ENCODE peak calls at places on chromosome 4, in ten cellular contexts. One of them, this sample, is unnamed. For H3K4me1, the result is how much of the 10 kb centered on the place peaks cover.

GRCh38 chr4:76090241-76090691 is 15.8 kb downstream of the ART3 start:
- DNase-seq in tibial artery: no peak
- DNase-seq in mesendoderm: peak
- DNase-seq in heart left ventricle: no peak
- DNase-seq in right lobe of liver: no peak
- DNase-seq in tibial nerve: peak
- DNase-seq in hepatocyte: peak
- DNase-seq in SJCRH30: no peak
- DNase-seq in GM23338: no peak
- DNase-seq in CD4-positive, alpha-beta memory T cell: peak
- DNase-seq in this sample: peak

GRCh38 chr4:25291158-25291733 is 21.3 kb upstream of the ZCCHC4 start:
- DNase-seq in tibial artery: no peak
- DNase-seq in mesendoderm: no peak
- DNase-seq in heart left ventricle: no peak
- DNase-seq in right lobe of liver: no peak
- DNase-seq in tibial nerve: no peak
- DNase-seq in hepatocyte: no peak
- DNase-seq in SJCRH30: no peak
- DNase-seq in GM23338: no peak
- DNase-seq in CD4-positive, alpha-beta memory T cell: no peak
- DNase-seq in this sample: no peak

GRCh38 chr4:185039508-185040273 is 21.4 kb downstream of the HELT start:
- DNase-seq in tibial artery: no peak
- DNase-seq in mesendoderm: peak
- DNase-seq in heart left ventricle: peak
- DNase-seq in right lobe of liver: peak
- DNase-seq in tibial nerve: peak
- DNase-seq in hepatocyte: peak
- DNase-seq in SJCRH30: peak
- DNase-seq in GM23338: peak
- DNase-seq in CD4-positive, alpha-beta memory T cell: peak
- DNase-seq in this sample: peak

GRCh38 chr4:149161247-149161646 is 654.4 kb downstream of the IQCM start:
- DNase-seq in tibial artery: no peak
- DNase-seq in mesendoderm: no peak
- DNase-seq in heart left ventricle: peak
- DNase-seq in right lobe of liver: no peak
- DNase-seq in tibial nerve: no peak
- DNase-seq in hepatocyte: no peak
- DNase-seq in SJCRH30: no peak
- DNase-seq in GM23338: no peak
- DNase-seq in CD4-positive, alpha-beta memory T cell: no peak
- DNase-seq in this sample: no peak

GRCh38 chr4:945274-946102 is 13.2 kb downstream of the TMEM175 start:
- DNase-seq in tibial artery: peak
- DNase-seq in mesendoderm: peak
- DNase-seq in heart left ventricle: no peak
- DNase-seq in right lobe of liver: no peak
- DNase-seq in tibial nerve: no peak
- DNase-seq in hepatocyte: no peak
- DNase-seq in SJCRH30: no peak
- DNase-seq in GM23338: no peak
- DNase-seq in CD4-positive, alpha-beta memory T cell: no peak
- DNase-seq in this sample: no peak

GRCh38 chr4:96642486-96642885 is 802.6 kb downstream of the PDHA2 start:
- DNase-seq in tibial artery: no peak
- DNase-seq in mesendoderm: peak
- DNase-seq in heart left ventricle: no peak
- DNase-seq in right lobe of liver: no peak
- DNase-seq in tibial nerve: no peak
- DNase-seq in hepatocyte: no peak
- DNase-seq in SJCRH30: no peak
- DNase-seq in GM23338: peak
- DNase-seq in CD4-positive, alpha-beta memory T cell: no peak
- DNase-seq in this sample: no peak

GRCh38 chr4:121199742-121200561 is 35.8 kb upstream of the TNIP3 start:
- DNase-seq in tibial artery: no peak
- DNase-seq in mesendoderm: peak
- DNase-seq in heart left ventricle: no peak
- DNase-seq in right lobe of liver: no peak
- DNase-seq in tibial nerve: no peak
- DNase-seq in hepatocyte: no peak
- DNase-seq in SJCRH30: no peak
- DNase-seq in GM23338: no peak
- DNase-seq in CD4-positive, alpha-beta memory T cell: no peak
- DNase-seq in this sample: no peak

GRCh38 chr4:128940966-128941365 is 131.5 kb downstream of the JADE1 start:
- DNase-seq in tibial artery: no peak
- DNase-seq in mesendoderm: peak
- DNase-seq in heart left ventricle: no peak
- DNase-seq in right lobe of liver: no peak
- DNase-seq in tibial nerve: no peak
- DNase-seq in hepatocyte: no peak
- DNase-seq in SJCRH30: no peak
- DNase-seq in GM23338: no peak
- DNase-seq in CD4-positive, alpha-beta memory T cell: no peak
- DNase-seq in this sample: no peak

GRCh38 chr4:168071304-168071703 is 21.0 kb upstream of the ANXA10 start:
- DNase-seq in tibial artery: no peak
- DNase-seq in mesendoderm: no peak
- DNase-seq in heart left ventricle: no peak
- DNase-seq in right lobe of liver: no peak
- DNase-seq in tibial nerve: no peak
- DNase-seq in hepatocyte: no peak
- DNase-seq in SJCRH30: no peak
- DNase-seq in GM23338: no peak
- DNase-seq in CD4-positive, alpha-beta memory T cell: no peak
- DNase-seq in this sample: no peak

GRCh38 chr4:6905501-6905900 is 4.1 kb upstream of the TBC1D14 start:
- DNase-seq in tibial artery: no peak
- DNase-seq in mesendoderm: no peak
- DNase-seq in heart left ventricle: no peak
- DNase-seq in right lobe of liver: peak
- DNase-seq in tibial nerve: no peak
- DNase-seq in hepatocyte: no peak
- DNase-seq in SJCRH30: no peak
- DNase-seq in GM23338: no peak
- DNase-seq in CD4-positive, alpha-beta memory T cell: no peak
- DNase-seq in this sample: no peak

GRCh38 chr4:6962211-6963041 is 52.8 kb downstream of the TBC1D14 start:
- DNase-seq in tibial artery: no peak
- DNase-seq in mesendoderm: no peak
- DNase-seq in heart left ventricle: no peak
- DNase-seq in right lobe of liver: peak
- DNase-seq in tibial nerve: no peak
- DNase-seq in hepatocyte: no peak
- DNase-seq in SJCRH30: peak
- DNase-seq in GM23338: no peak
- DNase-seq in CD4-positive, alpha-beta memory T cell: no peak
- DNase-seq in this sample: no peak

GRCh38 chr4:123104275-123104674 is 181.9 kb upstream of the NUDT6 start:
- DNase-seq in tibial artery: no peak
- DNase-seq in mesendoderm: no peak
- DNase-seq in heart left ventricle: no peak
- DNase-seq in right lobe of liver: no peak
- DNase-seq in tibial nerve: no peak
- DNase-seq in hepatocyte: no peak
- DNase-seq in SJCRH30: no peak
- DNase-seq in GM23338: no peak
- DNase-seq in CD4-positive, alpha-beta memory T cell: no peak
- DNase-seq in this sample: no peak

DNA sequence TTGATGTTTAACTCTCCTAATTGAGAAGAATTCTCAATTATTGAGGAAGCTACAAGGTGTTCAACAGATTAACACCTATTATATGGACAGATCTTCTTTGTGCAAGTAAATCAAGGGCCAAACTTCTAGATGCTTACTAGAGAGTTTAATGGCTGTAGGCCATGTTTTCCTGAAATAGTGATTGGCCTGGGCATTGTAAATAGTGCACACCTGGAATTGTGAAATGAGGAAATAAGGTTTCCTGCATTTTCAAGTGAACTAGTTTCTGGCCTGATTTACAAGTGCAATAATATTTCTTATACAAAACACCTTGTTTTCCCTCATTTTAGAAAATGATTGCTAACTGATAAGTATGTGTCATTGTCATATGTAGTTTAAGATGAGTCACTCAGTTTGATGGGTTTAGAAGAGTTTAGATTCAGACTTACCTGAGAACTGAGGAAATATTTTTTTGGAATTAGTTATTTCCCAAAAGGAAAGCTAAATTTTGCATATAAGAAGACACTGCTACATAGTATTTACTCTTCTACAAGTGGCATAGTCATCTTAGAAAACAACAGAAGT is 21.2 kb downstream of the AFF1 start:
- DNase-seq in tibial artery: no peak
- DNase-seq in mesendoderm: no peak
- DNase-seq in heart left ventricle: no peak
- DNase-seq in right lobe of liver: no peak
- DNase-seq in tibial nerve: no peak
- DNase-seq in hepatocyte: no peak
- DNase-seq in SJCRH30: no peak
- DNase-seq in GM23338: no peak
- DNase-seq in CD4-positive, alpha-beta memory T cell: no peak
- DNase-seq in this sample: no peak
- H3K4me1 ChIP-seq in tibial artery: under half
- H3K4me1 ChIP-seq in mesendoderm: under half
- H3K4me1 ChIP-seq in heart left ventricle: under half
- H3K4me1 ChIP-seq in right lobe of liver: under half
- H3K4me1 ChIP-seq in tibial nerve: under half
- H3K4me1 ChIP-seq in hepatocyte: under half
- H3K4me1 ChIP-seq in SJCRH30: under half
- H3K4me1 ChIP-seq in GM23338: half or more
- H3K4me1 ChIP-seq in CD4-positive, alpha-beta memory T cell: under half
- H3K4me1 ChIP-seq in this sample: under half

DNA sequence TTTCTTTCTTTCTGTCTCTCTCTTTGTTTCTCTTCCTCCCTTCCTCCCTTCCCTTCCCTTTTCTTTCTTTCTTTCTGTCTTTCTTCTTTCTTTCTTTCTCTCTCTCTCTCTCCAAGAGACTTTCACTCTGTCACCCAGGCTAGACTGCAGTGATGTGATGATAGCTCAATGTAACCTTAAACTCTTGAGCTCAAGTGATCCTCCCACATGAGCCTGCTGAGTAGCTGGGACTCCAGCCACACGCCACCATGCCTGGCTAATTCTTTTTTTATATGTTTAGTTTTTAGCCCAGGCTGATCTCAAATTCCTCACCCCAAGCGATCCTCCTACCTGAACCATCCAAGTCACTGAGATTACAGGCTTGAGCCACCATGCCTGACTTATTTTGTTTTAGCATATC is 64.3 kb upstream of the EMCN start:
- DNase-seq in tibial artery: no peak
- DNase-seq in mesendoderm: no peak
- DNase-seq in heart left ventricle: no peak
- DNase-seq in right lobe of liver: no peak
- DNase-seq in tibial nerve: no peak
- DNase-seq in hepatocyte: no peak
- DNase-seq in SJCRH30: peak
- DNase-seq in GM23338: no peak
- DNase-seq in CD4-positive, alpha-beta memory T cell: no peak
- DNase-seq in this sample: peak
- H3K4me1 ChIP-seq in tibial artery: under half
- H3K4me1 ChIP-seq in mesendoderm: under half
- H3K4me1 ChIP-seq in heart left ventricle: under half
- H3K4me1 ChIP-seq in right lobe of liver: under half
- H3K4me1 ChIP-seq in tibial nerve: under half
- H3K4me1 ChIP-seq in hepatocyte: under half
- H3K4me1 ChIP-seq in SJCRH30: under half
- H3K4me1 ChIP-seq in GM23338: under half
- H3K4me1 ChIP-seq in CD4-positive, alpha-beta memory T cell: under half
- H3K4me1 ChIP-seq in this sample: under half

GRCh38 chr4:84899616-84900015 is 66.9 kb downstream of the WDFY3 start:
- DNase-seq in tibial artery: no peak
- DNase-seq in mesendoderm: no peak
- DNase-seq in heart left ventricle: no peak
- DNase-seq in right lobe of liver: no peak
- DNase-seq in tibial nerve: no peak
- DNase-seq in hepatocyte: no peak
- DNase-seq in SJCRH30: no peak
- DNase-seq in GM23338: no peak
- DNase-seq in CD4-positive, alpha-beta memory T cell: no peak
- DNase-seq in this sample: no peak

GRCh38 chr4:84892950-84893349 is 73.5 kb downstream of the WDFY3 start:
- DNase-seq in tibial artery: no peak
- DNase-seq in mesendoderm: no peak
- DNase-seq in heart left ventricle: no peak
- DNase-seq in right lobe of liver: no peak
- DNase-seq in tibial nerve: no peak
- DNase-seq in hepatocyte: no peak
- DNase-seq in SJCRH30: no peak
- DNase-seq in GM23338: peak
- DNase-seq in CD4-positive, alpha-beta memory T cell: no peak
- DNase-seq in this sample: no peak

GRCh38 chr4:84895283-84895682 is 71.2 kb downstream of the WDFY3 start:
- DNase-seq in tibial artery: no peak
- DNase-seq in mesendoderm: no peak
- DNase-seq in heart left ventricle: no peak
- DNase-seq in right lobe of liver: no peak
- DNase-seq in tibial nerve: no peak
- DNase-seq in hepatocyte: no peak
- DNase-seq in SJCRH30: no peak
- DNase-seq in GM23338: no peak
- DNase-seq in CD4-positive, alpha-beta memory T cell: no peak
- DNase-seq in this sample: no peak

GRCh38 chr4:84897516-84897915 is 69.0 kb downstream of the WDFY3 start:
- DNase-seq in tibial artery: no peak
- DNase-seq in mesendoderm: no peak
- DNase-seq in heart left ventricle: no peak
- DNase-seq in right lobe of liver: no peak
- DNase-seq in tibial nerve: no peak
- DNase-seq in hepatocyte: no peak
- DNase-seq in SJCRH30: no peak
- DNase-seq in GM23338: no peak
- DNase-seq in CD4-positive, alpha-beta memory T cell: no peak
- DNase-seq in this sample: no peak

GRCh38 chr4:84894621-84895020 is 71.9 kb downstream of the WDFY3 start:
- DNase-seq in tibial artery: no peak
- DNase-seq in mesendoderm: no peak
- DNase-seq in heart left ventricle: no peak
- DNase-seq in right lobe of liver: no peak
- DNase-seq in tibial nerve: no peak
- DNase-seq in hepatocyte: no peak
- DNase-seq in SJCRH30: no peak
- DNase-seq in GM23338: no peak
- DNase-seq in CD4-positive, alpha-beta memory T cell: no peak
- DNase-seq in this sample: no peak
- H3K4me1 ChIP-seq in tibial artery: under half
- H3K4me1 ChIP-seq in mesendoderm: under half
- H3K4me1 ChIP-seq in heart left ventricle: under half
- H3K4me1 ChIP-seq in right lobe of liver: under half
- H3K4me1 ChIP-seq in tibial nerve: under half
- H3K4me1 ChIP-seq in hepatocyte: under half
- H3K4me1 ChIP-seq in SJCRH30: under half
- H3K4me1 ChIP-seq in GM23338: under half
- H3K4me1 ChIP-seq in CD4-positive, alpha-beta memory T cell: under half
- H3K4me1 ChIP-seq in this sample: under half

DNA sequence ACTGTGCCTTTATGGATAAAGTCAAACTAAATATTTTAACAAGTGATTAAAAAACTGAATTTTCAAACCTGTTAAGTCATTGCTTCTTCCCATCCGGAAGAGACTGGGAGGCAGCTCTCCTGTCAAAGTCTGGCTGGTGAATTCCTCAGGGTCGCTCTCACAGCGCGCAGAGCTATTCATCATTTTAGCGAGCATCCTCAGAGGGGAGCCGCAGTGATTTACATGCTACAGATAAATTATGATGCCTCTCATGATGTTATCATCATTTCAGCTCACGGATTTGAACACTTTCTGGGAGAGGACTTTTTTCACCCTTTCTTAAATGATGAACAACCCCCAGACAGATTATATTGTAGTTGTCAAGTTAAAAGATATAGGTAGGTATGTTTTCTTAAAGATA is 23.5 kb upstream of the PACRGL start:
- DNase-seq in tibial artery: no peak
- DNase-seq in mesendoderm: no peak
- DNase-seq in heart left ventricle: no peak
- DNase-seq in right lobe of liver: no peak
- DNase-seq in tibial nerve: no peak
- DNase-seq in hepatocyte: no peak
- DNase-seq in SJCRH30: no peak
- DNase-seq in GM23338: peak
- DNase-seq in CD4-positive, alpha-beta memory T cell: no peak
- DNase-seq in this sample: no peak
- H3K4me1 ChIP-seq in tibial artery: under half
- H3K4me1 ChIP-seq in mesendoderm: under half
- H3K4me1 ChIP-seq in heart left ventricle: under half
- H3K4me1 ChIP-seq in right lobe of liver: under half
- H3K4me1 ChIP-seq in tibial nerve: under half
- H3K4me1 ChIP-seq in hepatocyte: under half
- H3K4me1 ChIP-seq in SJCRH30: under half
- H3K4me1 ChIP-seq in GM23338: under half
- H3K4me1 ChIP-seq in CD4-positive, alpha-beta memory T cell: under half
- H3K4me1 ChIP-seq in this sample: under half

This sample was measured in gastrocnemius medialis.